ENCODE peak calls at places on chromosomes 16 and 17, in ten cellular contexts. Q is dorsolateral prefrontal cortex, P is heart right ventricle, Z is omental fat pad, V is natural killer cell, B is pancreas, K is HFFc6, O is brain microvascular endothelial cell, S is cardiac fibroblast, J is upper lobe of right lung. C is an unnamed sample.

GRCh38 chr16:56758930-56759329 is 29.0 kb downstream of the NUP93 start:
- DNase-seq in Q (no peak), S (no peak), O (no peak), V (no peak), K (no peak), J (no peak), B (no peak), Z (no peak), P (no peak), C (no peak)

GRCh38 chr17:73718362-73718761 is 74.1 kb upstream of the SDK2 start:
- DNase-seq in J (no peak), V (no peak), S (no peak), Q (no peak), K (no peak), Z (no peak), P (no peak), B (no peak), O (no peak), C (no peak)

GRCh38 chr17:72116692-72117469 is 3.9 kb upstream of the SOX9 start:
- DNase-seq in O (no peak), S (no peak), B (peak), P (no peak), Q (no peak), Z (no peak), J (no peak), V (no peak), K (no peak), C (peak)

GRCh38 chr17:70208080-70208794 is 38.9 kb downstream of the KCNJ2 start:
- DNase-seq in K (no peak), S (no peak), J (no peak), Z (no peak), V (no peak), B (no peak), O (no peak), Q (no peak), P (no peak), C (no peak)

GRCh38 chr16:11604783-11605563 is 18.3 kb upstream of the LITAF start:
- DNase-seq in B (no peak), Q (no peak), P (peak), O (no peak), K (no peak), J (peak), Z (no peak), S (peak), V (no peak), C (no peak)

GRCh38 chr17:49548051-49548505 is 27.6 kb upstream of the NXPH3 start:
- DNase-seq in S (no peak), Z (no peak), J (no peak), V (no peak), Q (no peak), O (no peak), P (no peak), K (no peak), B (no peak), C (no peak)

GRCh38 chr17:46862949-46863348 is 11.6 kb downstream of the WNT9B start:
- DNase-seq in P (no peak), B (no peak), Q (no peak), K (no peak), O (no peak), J (no peak), V (no peak), Z (no peak), S (no peak), C (no peak)

GRCh38 chr17:78734841-78735641 is 47.0 kb downstream of the CYTH1 start:
- DNase-seq in V (no peak), J (no peak), O (no peak), K (no peak), Z (no peak), S (no peak), B (no peak), Q (no peak), P (no peak), C (no peak)

GRCh38 chr17:51260960-51261958 is 913 bp downstream of the UTP18 start:
- DNase-seq in K (no peak), S (peak), V (peak), P (peak), O (no peak), B (peak), Q (peak), J (peak), Z (no peak), C (peak)

GRCh38 chr17:62643496-62643895 is 16.0 kb downstream of the MRC2 start:
- DNase-seq in S (no peak), K (no peak), V (no peak), Z (no peak), P (no peak), Q (no peak), J (no peak), B (no peak), O (no peak), C (no peak)

GRCh38 chr17:50326831-50327364 is 19.0 kb upstream of the XYLT2 start:
- DNase-seq in B (no peak), S (no peak), Q (no peak), K (no peak), P (no peak), V (no peak), O (no peak), Z (no peak), J (no peak), C (no peak)

GRCh38 chr17:78890111-78890897 is 12.7 kb downstream of the CEP295NL start:
- DNase-seq in O (no peak), K (no peak), J (peak), Z (no peak), S (no peak), V (no peak), P (peak), Q (peak), B (no peak), C (no peak)

GRCh38 chr17:14469971-14470370 is 169.1 kb downstream of the HS3ST3B1 start:
- DNase-seq in V (no peak), Z (no peak), Q (no peak), O (no peak), J (no peak), K (no peak), S (no peak), B (no peak), P (no peak), C (no peak)

GRCh38 chr17:52035336-52035915 is 123.1 kb downstream of the CA10 start:
- DNase-seq in B (no peak), S (no peak), P (no peak), O (no peak), Z (no peak), J (no peak), K (no peak), V (no peak), Q (peak), C (no peak)

GRCh38 chr16:82865412-82865811 is 238.6 kb downstream of the CDH13 start:
- DNase-seq in P (no peak), K (no peak), V (no peak), B (no peak), S (no peak), Z (no peak), O (no peak), Q (no peak), J (no peak), C (no peak)

GRCh38 chr16:61295311-61295710 is 740.9 kb downstream of the CDH8 start:
- DNase-seq in O (peak), S (peak), Q (no peak), P (no peak), V (no peak), K (no peak), B (no peak), Z (no peak), J (no peak), C (no peak)

GRCh38 chr16:50618238-50618918 is 62.7 kb downstream of the SNX20 start:
- DNase-seq in Z (no peak), S (no peak), J (no peak), Q (no peak), V (no peak), K (no peak), P (no peak), O (no peak), B (peak), C (no peak)

GRCh38 chr17:39792523-39793221 is 54.9 kb downstream of the GRB7 start:
- DNase-seq in V (no peak), Z (no peak), P (no peak), Q (no peak), O (no peak), B (no peak), S (no peak), K (no peak), J (no peak), C (no peak)

GRCh38 chr17:27381007-27381501 is 75.2 kb upstream of the KSR1 start:
- DNase-seq in V (peak), O (peak), P (peak), S (peak), Q (peak), J (peak), Z (peak), B (peak), K (no peak), C (peak)

GRCh38 chr17:35788504-35788998 is 6.9 kb downstream of the MMP28 start:
- DNase-seq in Z (no peak), S (peak), B (no peak), J (no peak), Q (no peak), P (no peak), K (peak), O (peak), V (no peak), C (no peak)

GRCh38 chr17:37429442-37429841 is 22.8 kb downstream of the TADA2A start:
- DNase-seq in V (no peak), O (no peak), J (no peak), K (peak), P (no peak), Z (no peak), Q (no peak), B (no peak), S (peak), C (no peak)

GRCh38 chr16:12801511-12802042 is 2.1 kb downstream of the CPPED1 start:
- DNase-seq in P (no peak), O (peak), Z (no peak), K (peak), B (no peak), V (no peak), Q (no peak), J (no peak), S (peak), C (no peak)

GRCh38 chr17:1951920-1952319 is 73.2 kb downstream of the RTN4RL1 start:
- DNase-seq in K (no peak), B (no peak), O (no peak), Z (no peak), S (no peak), P (no peak), Q (no peak), V (no peak), J (no peak), C (no peak)

GRCh38 chr17:73521376-73521775 is 122.9 kb downstream of the SDK2 start:
- DNase-seq in S (no peak), J (no peak), O (no peak), B (no peak), Z (no peak), V (no peak), K (no peak), P (no peak), Q (no peak), C (no peak)

GRCh38 chr17:37375685-37376084 is at the start of gene C17orf78:
- DNase-seq in Q (no peak), P (no peak), Z (no peak), O (no peak), V (no peak), J (no peak), S (no peak), B (no peak), K (no peak), C (no peak)

GRCh38 chr17:56934280-56934679 is 20.4 kb upstream of the TRIM25 start:
- DNase-seq in Q (no peak), V (no peak), O (no peak), J (no peak), B (no peak), K (no peak), Z (no peak), P (no peak), S (no peak), C (no peak)

GRCh38 chr16:78984324-78984723 is 616.2 kb downstream of the MAF start:
- DNase-seq in O (no peak), S (no peak), K (no peak), Z (no peak), P (no peak), J (no peak), Q (no peak), B (no peak), V (no peak), C (no peak)

GRCh38 chr17:77974396-77974795 is 15.9 kb downstream of the TNRC6C start:
- DNase-seq in Z (no peak), S (no peak), J (no peak), Q (no peak), B (no peak), O (no peak), K (no peak), V (no peak), P (no peak), C (no peak)

GRCh38 chr17:745406-745805 is 6.7 kb downstream of the GEMIN4 start:
- DNase-seq in V (no peak), O (no peak), K (no peak), Q (no peak), J (no peak), Z (no peak), S (no peak), P (no peak), B (no peak), C (no peak)

GRCh38 chr16:83974475-83974874 is 6.4 kb downstream of the NECAB2 start:
- DNase-seq in Q (no peak), K (no peak), O (no peak), S (no peak), P (no peak), B (no peak), V (no peak), J (no peak), Z (no peak), C (no peak)

GRCh38 chr17:8082312-8082711 is 5.2 kb downstream of the ALOX12B start:
- DNase-seq in V (no peak), J (no peak), P (no peak), O (no peak), S (no peak), K (no peak), Q (no peak), Z (no peak), B (no peak), C (no peak)

GRCh38 chr17:75571197-75571884 is 16.3 kb upstream of the MYO15B start:
- DNase-seq in J (peak), Z (no peak), K (no peak), S (peak), B (no peak), P (peak), V (no peak), Q (no peak), O (peak), C (no peak)

GRCh38 chr17:45813051-45813731 is 29.1 kb downstream of the CRHR1 start:
- DNase-seq in K (no peak), P (no peak), S (no peak), B (peak), J (no peak), V (no peak), O (no peak), Z (no peak), Q (peak), C (no peak)

GRCh38 chr16:72952404-72953301 is 95.3 kb downstream of the ZFHX3 start:
- DNase-seq in Z (no peak), J (no peak), O (peak), P (no peak), K (peak), V (no peak), B (no peak), S (peak), Q (no peak), C (no peak)

GRCh38 chr16:46649571-46649970 is 28.4 kb upstream of the SHCBP1 start:
- DNase-seq in Q (no peak), J (no peak), K (no peak), P (peak), Z (no peak), B (no peak), O (no peak), V (no peak), S (peak), C (no peak)

GRCh38 chr16:81127051-81127450 is 30.9 kb upstream of the GCSH start:
- DNase-seq in Q (no peak), Z (no peak), K (peak), V (no peak), B (no peak), O (no peak), P (no peak), S (peak), J (no peak), C (no peak)

GRCh38 chr17:78132086-78132676 is 1.6 kb downstream of the TMC8 start:
- DNase-seq in S (no peak), J (peak), B (peak), K (no peak), P (no peak), Q (no peak), V (no peak), O (no peak), Z (no peak), C (no peak)

GRCh38 chr16:1976951-1977874 is 4.1 kb downstream of the NOXO1 start:
- DNase-seq in B (peak), S (no peak), Z (no peak), V (no peak), P (no peak), K (no peak), O (no peak), Q (no peak), J (no peak), C (no peak)

GRCh38 chr16:22813223-22813945 is 578 bp upstream of the HS3ST2 start:
- DNase-seq in P (peak), Z (no peak), K (peak), O (no peak), J (peak), S (peak), V (no peak), B (peak), Q (peak), C (peak)
- TF ChIP-seq CTCF in P (peak), Z (no peak), K (peak), O (peak), J (peak), S (peak), V (no peak), B (peak), Q (peak), C (peak)

DNA sequence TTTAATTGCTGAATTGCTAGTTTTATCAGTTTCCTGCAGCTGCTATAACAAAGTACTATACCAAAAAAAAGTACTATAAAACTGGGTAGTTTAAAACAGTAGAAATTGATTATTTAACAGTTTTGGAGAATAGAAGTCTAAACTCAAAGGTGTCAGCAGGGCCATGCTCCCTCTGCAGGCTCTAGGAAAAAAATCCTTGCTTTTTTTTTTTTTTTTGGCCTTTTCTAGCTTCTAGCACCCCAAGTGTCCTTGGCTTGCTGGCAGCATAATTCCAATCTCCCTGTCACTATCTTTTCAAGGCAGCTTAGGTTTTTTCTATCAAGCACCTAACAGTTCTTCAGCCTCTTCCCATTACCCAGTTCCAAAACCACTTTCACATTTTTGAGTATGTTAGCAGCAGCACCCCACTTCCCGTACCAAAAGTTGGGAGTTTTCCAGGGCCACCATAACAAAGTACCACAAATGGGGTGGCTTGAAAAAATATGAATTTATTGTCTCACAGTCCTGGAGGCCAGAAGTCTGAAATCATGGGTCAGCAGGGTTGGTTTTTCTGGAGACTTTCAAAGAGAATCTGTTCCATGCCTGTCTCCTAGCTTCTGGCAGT is 37.4 kb downstream of the BPTF start:
- DNase-seq in B (no peak), O (no peak), Z (no peak), V (no peak), J (no peak), K (no peak), Q (no peak), S (peak), P (no peak), C (no peak)
- TF ChIP-seq CTCF in B (no peak), O (peak), Z (no peak), V (no peak), J (no peak), K (peak), Q (no peak), S (no peak), P (no peak), C (no peak)

GRCh38 chr16:86120201-86120981 is 221.4 kb downstream of the IRF8 start:
- DNase-seq in P (no peak), S (no peak), K (no peak), Q (no peak), J (no peak), Z (no peak), B (no peak), V (no peak), O (no peak), C (no peak)

GRCh38 chr16:86122681-86123342 is 223.8 kb downstream of the IRF8 start:
- DNase-seq in S (no peak), V (no peak), K (no peak), Q (no peak), O (no peak), B (no peak), P (no peak), J (no peak), Z (no peak), C (no peak)

GRCh38 chr16:86118467-86119307 is 219.7 kb downstream of the IRF8 start:
- DNase-seq in B (no peak), O (no peak), J (no peak), V (no peak), K (no peak), S (no peak), Q (no peak), P (no peak), Z (no peak), C (no peak)

GRCh38 chr16:86121611-86122010 is 222.6 kb downstream of the IRF8 start:
- DNase-seq in K (no peak), O (no peak), Q (no peak), V (no peak), P (no peak), S (no peak), Z (no peak), J (no peak), B (no peak), C (no peak)

GRCh38 chr16:86120982-86121242 is 221.9 kb downstream of the IRF8 start:
- DNase-seq in V (no peak), Z (no peak), O (no peak), K (no peak), Q (no peak), B (no peak), J (no peak), S (no peak), P (no peak), C (no peak)
- TF ChIP-seq CTCF in V (no peak), Z (no peak), O (no peak), K (no peak), Q (no peak), B (no peak), J (no peak), S (no peak), P (no peak), C (no peak)

DNA sequence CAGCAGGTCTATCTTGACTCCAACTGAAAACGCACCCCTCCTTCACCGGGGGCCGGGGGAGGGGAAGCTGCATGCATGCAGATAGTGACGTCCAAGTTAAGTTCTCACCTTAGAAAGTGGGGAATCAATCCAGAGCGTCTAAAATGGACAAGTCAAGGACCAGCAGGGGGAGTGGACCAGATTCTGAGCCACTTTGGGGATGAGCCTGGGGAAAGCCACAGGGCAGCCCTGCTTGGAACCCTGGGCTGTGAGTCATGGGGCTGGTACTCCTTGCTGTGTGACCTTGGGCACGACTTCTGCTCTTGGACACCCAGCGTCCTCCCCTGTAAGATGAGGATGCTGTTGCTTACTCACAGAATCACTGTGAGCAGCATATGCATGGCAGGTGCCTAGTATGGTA is 9.1 kb downstream of the TNFRSF13B start:
- DNase-seq in V (no peak), Z (no peak), Q (no peak), B (no peak), P (no peak), J (no peak), S (no peak), O (no peak), K (peak), C (no peak)
- TF ChIP-seq CTCF in V (no peak), Z (no peak), Q (no peak), B (no peak), P (no peak), J (no peak), S (no peak), O (peak), K (peak), C (no peak)

GRCh38 chr16:70252355-70252988 is 732 bp upstream of the EXOSC6 start:
- DNase-seq in O (no peak), K (no peak), S (peak), Q (no peak), Z (no peak), P (no peak), J (no peak), V (no peak), B (no peak), C (no peak)
- TF ChIP-seq CTCF in O (peak), K (peak), S (peak), Q (no peak), Z (no peak), P (no peak), J (peak), V (no peak), B (no peak), C (peak)

DNA sequence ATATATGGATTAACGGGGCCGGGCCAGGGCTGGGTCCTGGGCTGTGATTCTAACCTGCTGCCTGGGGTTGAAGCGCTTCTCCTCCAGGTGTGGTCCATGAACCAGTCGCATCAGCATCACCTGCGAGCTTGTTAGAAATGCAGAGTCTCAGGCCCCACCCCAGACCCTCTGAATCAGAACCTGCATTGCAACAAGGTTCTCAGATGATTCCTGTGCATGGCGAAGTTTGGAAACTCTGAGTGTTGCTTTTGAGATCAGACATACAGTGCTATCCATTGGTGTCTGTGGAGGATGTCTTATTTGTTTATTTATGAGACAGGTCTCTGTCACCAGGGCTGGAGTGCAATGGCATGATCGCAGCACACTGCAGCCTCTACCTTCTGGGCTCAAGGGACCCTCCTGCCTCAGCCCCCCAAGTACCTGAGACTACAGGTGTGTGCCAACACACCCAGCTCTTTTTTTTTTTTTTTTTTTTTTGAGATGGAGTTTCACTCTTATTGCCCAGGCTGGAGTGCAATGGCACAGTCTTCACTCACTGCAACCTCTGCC is 99.8 kb downstream of the PITPNC1 start:
- DNase-seq in O (no peak), B (no peak), Z (no peak), P (no peak), V (no peak), S (no peak), Q (no peak), K (no peak), J (no peak), C (no peak)
- TF ChIP-seq CTCF in O (no peak), B (no peak), Z (no peak), P (no peak), V (no peak), S (no peak), Q (no peak), K (no peak), J (no peak), C (no peak)

C was measured in mesothelial cell of epicardium.